ENCODE peak calls at places on chromosomes 2 and 18, in four cellular contexts. U, F, Q and N are unnamed samples.

GRCh38 chr18:7079231-7079630 is 38.4 kb downstream of the LAMA1 start:
- DNase-seq in Q (no peak), U (no peak), F (no peak), N (no peak)

GRCh38 chr2:120461546-120462537 is 115.9 kb downstream of the INHBB start:
- DNase-seq in Q (no peak), U (no peak), F (no peak), N (no peak)

GRCh38 chr2:32833709-32834108 is 113.0 kb upstream of the LTBP1 start:
- DNase-seq in U (no peak), Q (no peak), F (no peak), N (no peak)

GRCh38 chr18:75507636-75508035 is 80.1 kb upstream of the SMIM21 start:
- DNase-seq in U (no peak), F (no peak), Q (no peak), N (no peak)

GRCh38 chr2:159913897-159914296 is 115.9 kb upstream of the CD302 start:
- DNase-seq in U (no peak), F (no peak), Q (no peak), N (no peak)

GRCh38 chr2:218438601-218439000 is 19.7 kb downstream of the VIL1 start:
- DNase-seq in Q (no peak), F (no peak), U (no peak), N (no peak)

GRCh38 chr2:128275498-128276045 is 43.1 kb downstream of the HS6ST1 start:
- DNase-seq in U (no peak), Q (no peak), F (no peak), N (no peak)

GRCh38 chr2:234931369-234931768 is 20.4 kb upstream of the SH3BP4 start:
- DNase-seq in U (no peak), F (no peak), Q (no peak), N (no peak)

GRCh38 chr2:44817673-44818335 is 123.7 kb upstream of the SIX3 start:
- DNase-seq in F (no peak), U (no peak), Q (no peak), N (no peak)

GRCh38 chr2:202261531-202261930 is 4.0 kb upstream of the NOP58 start:
- DNase-seq in Q (peak; percentile 36), U (no peak), F (no peak), N (no peak)

GRCh38 chr18:80137976-80138375 is 28.9 kb downstream of the ADNP2 start:
- DNase-seq in U (no peak), F (no peak), Q (no peak), N (no peak)

GRCh38 chr2:30514134-30514860 is 67.3 kb downstream of the LCLAT1 start:
- DNase-seq in U (peak; percentile 8), F (no peak), Q (peak; percentile 59), N (no peak)

GRCh38 chr2:48841126-48841525 is 85.6 kb upstream of the LHCGR start:
- DNase-seq in Q (no peak), F (no peak), U (no peak), N (no peak)

GRCh38 chr2:30823452-30823851 is 16.2 kb upstream of the CAPN13 start:
- DNase-seq in Q (no peak), F (no peak), U (no peak), N (no peak)

GRCh38 chr2:220504890-220505564 is 877.6 kb downstream of the SLC4A3 start:
- DNase-seq in F (no peak), Q (peak; percentile 68), U (peak; percentile 37), N (no peak)

GRCh38 chr2:112026509-112026908 is 28.6 kb upstream of the TMEM87B start:
- DNase-seq in F (no peak), Q (no peak), U (no peak), N (no peak)

GRCh38 chr18:48609820-48610815 is 71.3 kb downstream of the CTIF start:
- DNase-seq in F (no peak), Q (no peak), U (no peak), N (no peak)

GRCh38 chr2:46718797-46719196 is 196.8 kb downstream of the MCFD2 start:
- DNase-seq in F (no peak), U (no peak), Q (no peak), N (no peak)

GRCh38 chr2:219441451-219442205 is 7.0 kb downstream of the SPEG start:
- DNase-seq in U (peak; percentile 39), F (peak; percentile 36), Q (no peak), N (peak; percentile 51)

GRCh38 chr18:39523281-39523680 is 1957.7 kb upstream of the CELF4 start:
- DNase-seq in U (no peak), Q (peak; percentile 87), F (no peak), N (no peak)

GRCh38 chr2:238908960-238909951 is 61.4 kb downstream of the TWIST2 start:
- DNase-seq in Q (peak; percentile 11), U (no peak), F (no peak), N (no peak)

GRCh38 chr18:75375341-75375740 is 52.2 kb downstream of the SMIM21 start:
- DNase-seq in U (no peak), Q (no peak), F (no peak), N (no peak)